ENCODE peak calls at places on chromosomes 6 and 20, in eight cellular contexts. R, Q, Y, B, X, S, Z and T are unnamed samples.
A peak's percentile ranks its signal among the peaks of the same experiment; 100 is the strongest.

GRCh38 chr20:61812771-61813485 is 252.8 kb downstream of the TAF4 start:
- DNase-seq in X (no peak), S (no peak), Z (no peak), B (no peak), R (no peak), Q (no peak), Y (no peak), T (no peak)

GRCh38 chr6:26470643-26471042 is 12.9 kb downstream of the BTN2A1 start:
- DNase-seq in S (no peak), B (no peak), X (no peak), R (no peak), Q (no peak), Z (no peak), Y (no peak), T (no peak)

GRCh38 chr6:108541843-108542795 is 18.6 kb upstream of the FOXO3 start:
- DNase-seq in R (peak; percentile 76), Z (peak; percentile 51), Q (peak; percentile 90), X (peak; percentile 84), S (peak; percentile 77), Y (peak; percentile 93), B (peak; percentile 75), T (no peak)

GRCh38 chr20:3759884-3760283 is 7.7 kb downstream of the ADISSP start:
- DNase-seq in X (no peak), Q (no peak), R (no peak), Y (no peak), Z (no peak), B (no peak), S (no peak), T (no peak)

GRCh38 chr6:158438201-158438600 is 121.7 kb upstream of the TMEM181 start:
- DNase-seq in S (no peak), B (no peak), Y (no peak), Q (no peak), R (no peak), X (no peak), Z (no peak), T (no peak)

GRCh38 chr6:148342146-148343027 is at the start of gene SASH1:
- DNase-seq in X (no peak), Z (peak; percentile 96), Q (peak; percentile 86), Y (peak; percentile 88), S (peak; percentile 73), R (peak; percentile 62), B (peak; percentile 87), T (no peak)

GRCh38 chr6:78911218-78911617 is 43.9 kb downstream of the IRAK1BP1 start:
- DNase-seq in Q (no peak), Y (no peak), B (no peak), R (no peak), X (no peak), S (no peak), Z (no peak), T (no peak)

GRCh38 chr6:122580731-122581130 is 29.5 kb upstream of the PKIB start:
- DNase-seq in Y (peak; percentile 10), Q (no peak), X (no peak), B (no peak), R (no peak), Z (peak; percentile 4), S (no peak), T (no peak)

GRCh38 chr6:43763133-43763797 is 6.7 kb upstream of the VEGFA start:
- DNase-seq in B (peak; percentile 13), S (no peak), R (no peak), X (no peak), Q (peak; percentile 14), Z (no peak), Y (peak; percentile 34), T (no peak)

GRCh38 chr6:53496797-53497196 is 48.1 kb downstream of the GCLC start:
- DNase-seq in R (no peak), B (no peak), X (no peak), S (no peak), Z (no peak), Q (peak; percentile 89), Y (peak; percentile 96), T (peak; percentile 82)

GRCh38 chr6:8335896-8336295 is 99.4 kb downstream of the SLC35B3 start:
- DNase-seq in B (no peak), X (no peak), Z (no peak), R (no peak), Q (no peak), Y (no peak), S (no peak), T (no peak)

GRCh38 chr6:21079468-21080048 is 514.0 kb upstream of the SOX4 start:
- DNase-seq in R (no peak), B (no peak), Q (no peak), Z (no peak), X (no peak), S (no peak), Y (peak; percentile 29), T (peak; percentile 36)

GRCh38 chr6:90179190-90180169 is 117.2 kb downstream of the BACH2 start:
- DNase-seq in Q (peak; percentile 26), R (no peak), X (no peak), B (no peak), S (no peak), Y (peak; percentile 32), Z (no peak), T (no peak)

GRCh38 chr20:35561268-35561667 is 19.4 kb downstream of the ERGIC3 start:
- DNase-seq in Q (peak; percentile 39), Y (peak; percentile 64), S (no peak), B (no peak), Z (peak; percentile 50), R (no peak), X (peak; percentile 32), T (no peak)

GRCh38 chr6:160973856-160974255 is 17.7 kb upstream of the MAP3K4 start:
- DNase-seq in Q (peak; percentile 37), R (no peak), X (no peak), S (no peak), Z (no peak), B (no peak), Y (peak; percentile 49), T (no peak)

GRCh38 chr6:134447883-134448387 is 130.0 kb upstream of the SGK1 start:
- DNase-seq in B (no peak), Q (peak; percentile 97), S (no peak), Y (peak; percentile 43), X (no peak), Z (no peak), R (no peak), T (peak; percentile 87)

DNA sequence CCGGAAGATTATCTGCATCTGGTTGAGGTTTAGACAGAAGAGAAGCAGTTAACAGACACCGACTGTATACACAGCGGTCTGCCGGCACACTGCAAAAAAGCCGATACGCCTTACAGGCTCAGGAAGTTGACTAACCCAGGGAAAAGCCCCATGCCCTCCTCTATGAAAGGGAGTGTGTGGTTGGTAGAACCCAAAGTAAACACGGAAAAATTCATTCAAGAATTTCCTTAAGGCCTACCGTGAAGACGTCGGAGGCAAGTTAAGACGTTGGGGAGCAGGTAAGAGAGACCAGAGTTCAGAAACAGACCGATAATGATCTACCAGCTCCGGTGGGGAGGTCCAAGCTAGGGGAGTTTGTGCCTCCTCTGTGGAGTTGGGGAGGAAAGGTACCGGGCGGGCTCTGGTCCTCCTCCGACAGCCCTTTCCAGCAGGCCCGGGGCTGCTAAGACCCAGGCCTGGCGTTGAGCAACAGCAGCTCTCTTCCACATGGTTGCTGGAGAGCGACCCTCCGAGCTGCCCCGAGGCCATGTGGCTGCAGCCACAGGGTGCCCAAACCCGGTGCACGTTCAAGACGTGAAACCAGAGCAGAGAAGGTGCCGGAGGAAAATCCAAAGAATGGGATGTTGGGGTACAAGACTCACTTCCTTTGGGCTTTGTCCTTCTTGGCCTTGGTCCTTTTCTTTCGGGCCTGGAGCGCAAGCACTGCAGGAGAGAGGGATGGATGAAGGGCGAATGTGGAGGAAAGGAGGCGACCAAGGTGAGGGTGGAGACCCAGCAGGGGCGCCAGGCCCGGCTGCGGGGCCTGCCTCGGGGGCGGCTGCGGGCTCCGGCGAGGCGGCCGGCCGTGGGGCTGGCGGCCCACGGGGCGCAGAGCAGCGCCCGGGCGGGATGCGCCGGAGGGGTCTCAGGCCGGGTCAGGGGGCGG is 809 bp downstream of the SRPK1 start:
- DNase-seq in S (peak; percentile 59), Y (peak; percentile 70), Q (peak; percentile 85), B (no peak), X (peak; percentile 53), R (no peak), Z (peak; percentile 56), T (no peak)
- H3K4me3 ChIP-seq in S (peak overlapping the region; percentile 88), Y (peak overlapping the region; percentile 85), Q (peak overlapping the region; percentile 83), B (peak overlapping the region; percentile 92), X (peak overlapping the region; percentile 81), R (peak overlapping the region; percentile 78), Z (peak overlapping the region; percentile 93), T (peak overlapping the region; percentile 76)

GRCh38 chr20:43767686-43768474 is 41.1 kb upstream of the GTSF1L start:
- DNase-seq in Z (no peak), B (no peak), R (no peak), Q (peak; percentile 42), X (no peak), Y (no peak), S (no peak), T (no peak)
- TF ChIP-seq CTCF in Z (no peak), B (no peak), R (no peak), Q (no peak), X (no peak), Y (no peak), S (no peak), T (no peak)

GRCh38 chr6:81969814-81970213 is 217.3 kb upstream of the TENT5A start:
- DNase-seq in Z (no peak), Y (no peak), X (no peak), Q (no peak), S (no peak), B (no peak), R (no peak), T (no peak)
- H3K4me3 ChIP-seq in Z (no peak overlapping the region), Y (no peak overlapping the region), X (no peak overlapping the region), Q (no peak overlapping the region), S (no peak overlapping the region), B (no peak overlapping the region), R (no peak overlapping the region), T (no peak overlapping the region)

DNA sequence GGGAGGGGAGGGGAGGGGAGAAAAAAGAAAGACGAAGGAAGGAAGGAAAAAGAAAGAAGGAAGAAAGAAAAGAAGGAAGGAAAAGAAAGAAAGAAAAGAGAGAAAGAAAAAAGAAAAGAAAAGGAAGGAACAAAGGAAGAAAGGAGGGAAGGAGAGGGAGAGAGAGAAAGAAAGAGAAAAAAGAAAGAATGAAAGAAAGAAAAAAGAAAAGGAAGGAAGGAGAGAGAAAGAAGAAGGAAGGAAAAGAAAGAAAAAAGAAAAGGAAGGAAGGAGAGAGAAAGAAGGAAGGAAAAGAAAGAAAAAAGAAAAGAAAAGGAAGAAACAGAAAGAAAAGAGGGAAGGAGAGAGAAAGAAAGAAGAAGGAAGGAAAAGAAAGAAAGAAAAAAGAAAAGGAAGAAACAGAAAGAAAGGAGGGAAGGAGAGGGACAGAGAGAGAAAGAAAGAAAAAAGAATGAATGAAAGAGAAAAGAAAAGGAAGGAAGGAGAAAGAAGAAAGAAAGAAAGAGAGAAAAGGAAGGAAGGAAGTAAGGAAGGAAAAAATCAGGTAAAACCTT is 225.3 kb downstream of the TPBG start:
- DNase-seq in Y (no peak), Z (no peak), X (no peak), S (no peak), Q (no peak), B (no peak), R (no peak), T (no peak)
- TF ChIP-seq CTCF in Y (no peak), Z (no peak), X (no peak), S (no peak), Q (no peak), B (no peak), R (no peak), T (no peak)